ENCODE peak calls at places on chromosomes 12 and 14, in ten cellular contexts. T is substantia nigra; H is activated CD4-positive, alpha-beta memory T cell treated with anti-CD3 and anti-CD28 coated beads, Interleukin-2, amount 10 ng/mL, durations not matched to agents 7 days and 5 days; E is mesendoderm; M is T-helper 1 cell; K is adipocyte; C is EL; A is thoracic aorta; U is stimulated activated CD4-positive, alpha-beta T cell treated with anti-CD3 and anti-CD28 coated beads, Interleukin-2, amount 100 ng/mL, for 48 hours; F is DMS79 treated with DMSO at 0.1 percent for 48 hours. O is an unnamed sample.

GRCh38 chr14:85250369-85250768 is 279.6 kb upstream of the FLRT2 start:
- DNase-seq in E (peak; percentile 90), T (no peak), K (no peak), H (no peak), F (no peak), M (no peak), U (no peak), C (no peak), A (no peak), O (no peak)

GRCh38 chr12:128903231-128903630 is 50.0 kb downstream of the GLT1D1 start:
- DNase-seq in T (no peak), M (no peak), A (no peak), F (no peak), K (no peak), U (no peak), E (peak; percentile 89), C (no peak), H (no peak), O (no peak)

GRCh38 chr14:89445252-89445973 is 28.4 kb upstream of the FOXN3 start:
- DNase-seq in U (peak; percentile 28), C (peak; percentile 52), A (no peak), M (no peak), E (no peak), F (no peak), K (no peak), T (no peak), H (peak; percentile 32), O (no peak)

GRCh38 chr14:74299061-74299545 is 3.6 kb downstream of the ABCD4 start:
- DNase-seq in C (peak; percentile 53), H (peak; percentile 42), A (no peak), U (no peak), T (no peak), E (peak; percentile 63), K (no peak), F (no peak), M (no peak), O (no peak)

GRCh38 chr12:131471271-131471905 is 239.5 kb upstream of the SFSWAP start:
- DNase-seq in U (no peak), K (no peak), F (no peak), T (no peak), E (peak; percentile 41), H (no peak), A (no peak), C (no peak), M (no peak), O (no peak)

GRCh38 chr12:41418586-41418985 is 230.5 kb downstream of the PDZRN4 start:
- DNase-seq in E (peak; percentile 26), T (no peak), C (no peak), H (no peak), F (no peak), K (no peak), M (no peak), A (no peak), U (no peak), O (no peak)

GRCh38 chr12:27841392-27841882 is 61.4 kb upstream of the MANSC4 start:
- DNase-seq in K (no peak), H (no peak), C (peak; percentile 56), U (no peak), M (no peak), E (no peak), F (peak; percentile 35), A (no peak), T (no peak), O (no peak)

GRCh38 chr14:104506461-104507253 is 72.9 kb upstream of the C14orf180 start:
- DNase-seq in T (no peak), A (no peak), E (no peak), C (no peak), U (no peak), H (no peak), M (no peak), F (no peak), K (no peak), O (no peak)

GRCh38 chr12:103634732-103635131 is 47.7 kb downstream of the STAB2 start:
- DNase-seq in M (no peak), K (no peak), U (no peak), T (no peak), C (no peak), F (no peak), A (no peak), E (no peak), H (no peak), O (no peak)

GRCh38 chr14:42947991-42948390 is 1341.3 kb downstream of the LRFN5 start:
- DNase-seq in A (no peak), E (no peak), K (no peak), T (no peak), U (no peak), H (no peak), F (no peak), M (no peak), C (no peak), O (no peak)

GRCh38 chr12:67663121-67663520 is 14.6 kb downstream of the DYRK2 start:
- DNase-seq in E (no peak), C (peak; percentile 91), H (no peak), K (peak; percentile 79), M (no peak), F (no peak), U (no peak), T (no peak), A (no peak), O (no peak)

GRCh38 chr12:67623259-67623658 is 25.3 kb upstream of the DYRK2 start:
- DNase-seq in U (no peak), A (no peak), C (no peak), H (no peak), K (no peak), E (no peak), T (no peak), M (no peak), F (no peak), O (no peak)

GRCh38 chr14:97456958-97457357 is 659.8 kb downstream of the VRK1 start:
- DNase-seq in F (no peak), K (no peak), T (no peak), M (no peak), A (no peak), E (no peak), U (peak; percentile 39), C (no peak), H (peak; percentile 79), O (no peak)

GRCh38 chr12:99436584-99436983 is 211.0 kb upstream of the GARIN6 start:
- DNase-seq in U (no peak), K (no peak), C (no peak), A (no peak), H (no peak), M (no peak), E (no peak), T (no peak), F (no peak), O (no peak)

GRCh38 chr14:59629384-59630158 is 53.0 kb upstream of the CCDC175 start:
- DNase-seq in C (no peak), U (no peak), F (peak; percentile 76), E (no peak), K (no peak), H (no peak), M (no peak), A (no peak), T (no peak), O (no peak)

GRCh38 chr14:52950410-52950897 is 396 bp downstream of the FERMT2 start:
- DNase-seq in E (peak; percentile 60), M (no peak), H (no peak), A (peak; percentile 26), U (peak; percentile 5), F (peak; percentile 59), K (peak; percentile 75), C (peak; percentile 61), T (peak; percentile 59), O (peak; percentile 55)

O was measured in neural crest cell.